ENCODE peak calls at places on chromosomes 3 and 15, in nine cellular contexts. Z is brain microvascular endothelial cell, N is HepG2, I is left lung, W is dorsolateral prefrontal cortex, V is fibroblast of lung, T is uterus, O is lower lobe of right lung, K is cardiac muscle cell. S is an unnamed sample.

GRCh38 chr15:47806008-47806407 is 88.7 kb downstream of the SEMA6D start:
- DNase-seq in Z (no peak), N (no peak), I (no peak), W (no peak), V (no peak), T (no peak), O (no peak), K (no peak), S (no peak)

GRCh38 chr3:109685084-109686079 is 348.0 kb upstream of the DPPA4 start:
- DNase-seq in Z (peak), N (no peak), I (peak), W (peak), V (peak), T (peak), O (no peak), K (no peak), S (peak)

GRCh38 chr3:43296565-43296964 is 10.2 kb downstream of the SNRK start:
- DNase-seq in Z (peak), N (no peak), I (peak), W (no peak), V (no peak), T (no peak), O (peak), K (no peak), S (no peak)

GRCh38 chr3:66809579-66809958 is 188.5 kb upstream of the KBTBD8 start:
- DNase-seq in Z (no peak), N (peak), I (no peak), W (no peak), V (no peak), T (no peak), O (no peak), K (no peak), S (no peak)

GRCh38 chr15:50224606-50225005 is 40.9 kb downstream of the HDC start:
- DNase-seq in Z (peak), N (no peak), I (no peak), W (no peak), V (peak), T (no peak), O (no peak), K (no peak), S (no peak)

GRCh38 chr3:194142156-194142910 is 6.4 kb downstream of the HES1 start:
- DNase-seq in Z (no peak), N (no peak), I (no peak), W (no peak), V (no peak), T (peak), O (no peak), K (peak), S (no peak)

GRCh38 chr15:90076716-90077115 is 25.6 kb downstream of the IDH2 start:
- DNase-seq in Z (no peak), N (no peak), I (no peak), W (no peak), V (no peak), T (no peak), O (no peak), K (no peak), S (no peak)

GRCh38 chr15:101657171-101657570 is 5.0 kb upstream of the TM2D3 start:
- DNase-seq in Z (no peak), N (no peak), I (no peak), W (no peak), V (no peak), T (no peak), O (no peak), K (no peak), S (no peak)

GRCh38 chr3:11774296-11774877 is 72.3 kb downstream of the TAMM41 start:
- DNase-seq in Z (peak), N (peak), I (peak), W (peak), V (peak), T (no peak), O (no peak), K (peak), S (no peak)

GRCh38 chr3:197165890-197166289 is 132.5 kb downstream of the DLG1 start:
- DNase-seq in Z (no peak), N (no peak), I (no peak), W (peak), V (no peak), T (no peak), O (no peak), K (no peak), S (no peak)

GRCh38 chr3:154955907-154956533 is 124.1 kb upstream of the MME start:
- DNase-seq in Z (no peak), N (no peak), I (no peak), W (no peak), V (no peak), T (no peak), O (no peak), K (no peak), S (no peak)

GRCh38 chr3:23620044-23620443 is 185.7 kb upstream of the UBE2E1 start:
- DNase-seq in Z (no peak), N (no peak), I (no peak), W (no peak), V (no peak), T (no peak), O (no peak), K (no peak), S (no peak)

GRCh38 chr15:57591237-57591821 is 375 bp upstream of the MYZAP start:
- DNase-seq in Z (no peak), N (no peak), I (no peak), W (no peak), V (no peak), T (no peak), O (no peak), K (no peak), S (no peak)

GRCh38 chr15:71732636-71733035 is 77.7 kb upstream of the NR2E3 start:
- DNase-seq in Z (no peak), N (peak), I (no peak), W (no peak), V (no peak), T (no peak), O (no peak), K (no peak), S (no peak)

GRCh38 chr15:40999190-40999589 is 45.9 kb downstream of the CHAC1 start:
- DNase-seq in Z (no peak), N (no peak), I (no peak), W (no peak), V (peak), T (no peak), O (no peak), K (no peak), S (peak)

GRCh38 chr15:39582977-39583585 is 2.2 kb downstream of the THBS1 start:
- DNase-seq in Z (no peak), N (no peak), I (no peak), W (no peak), V (peak), T (no peak), O (no peak), K (no peak), S (no peak)

GRCh38 chr3:44509393-44509921 is 32.0 kb upstream of the ZNF445 start:
- DNase-seq in Z (no peak), N (no peak), I (no peak), W (no peak), V (no peak), T (no peak), O (no peak), K (peak), S (no peak)

GRCh38 chr3:196440041-196440537 is 7.9 kb upstream of the UBXN7 start:
- DNase-seq in Z (peak), N (no peak), I (no peak), W (no peak), V (peak), T (no peak), O (no peak), K (no peak), S (peak)

GRCh38 chr3:106542101-106542769 is 673.4 kb upstream of the CBLB start:
- DNase-seq in Z (no peak), N (no peak), I (no peak), W (no peak), V (peak), T (no peak), O (no peak), K (no peak), S (no peak)

GRCh38 chr3:194045289-194045688 is 90.7 kb upstream of the HES1 start:
- DNase-seq in Z (no peak), N (no peak), I (no peak), W (no peak), V (no peak), T (no peak), O (no peak), K (no peak), S (no peak)

GRCh38 chr3:172675371-172676193 is 35.3 kb downstream of the NCEH1 start:
- DNase-seq in Z (peak), N (peak), I (no peak), W (no peak), V (peak), T (no peak), O (no peak), K (peak), S (no peak)

GRCh38 chr3:8282541-8283165 is 219.0 kb upstream of the LMCD1 start:
- DNase-seq in Z (no peak), N (no peak), I (no peak), W (no peak), V (no peak), T (no peak), O (no peak), K (no peak), S (no peak)

GRCh38 chr3:41418961-41419691 is 219.8 kb downstream of the CTNNB1 start:
- DNase-seq in Z (peak), N (peak), I (no peak), W (no peak), V (peak), T (no peak), O (no peak), K (no peak), S (peak)

GRCh38 chr15:38879909-38880471 is 315.4 kb upstream of the RASGRP1 start:
- DNase-seq in Z (no peak), N (no peak), I (peak), W (no peak), V (peak), T (no peak), O (no peak), K (no peak), S (no peak)

GRCh38 chr15:36612063-36612788 is 32.8 kb downstream of the CDIN1 start:
- DNase-seq in Z (peak), N (no peak), I (no peak), W (no peak), V (peak), T (no peak), O (no peak), K (peak), S (no peak)

GRCh38 chr15:36605626-36606263 is 26.3 kb downstream of the CDIN1 start:
- DNase-seq in Z (no peak), N (no peak), I (no peak), W (no peak), V (no peak), T (no peak), O (no peak), K (peak), S (no peak)

GRCh38 chr15:36614016-36614415 is 34.6 kb downstream of the CDIN1 start:
- DNase-seq in Z (no peak), N (peak), I (no peak), W (no peak), V (no peak), T (no peak), O (no peak), K (no peak), S (no peak)

GRCh38 chr15:36608166-36608565 is 28.7 kb downstream of the CDIN1 start:
- DNase-seq in Z (no peak), N (no peak), I (no peak), W (no peak), V (peak), T (no peak), O (no peak), K (no peak), S (no peak)

DNA sequence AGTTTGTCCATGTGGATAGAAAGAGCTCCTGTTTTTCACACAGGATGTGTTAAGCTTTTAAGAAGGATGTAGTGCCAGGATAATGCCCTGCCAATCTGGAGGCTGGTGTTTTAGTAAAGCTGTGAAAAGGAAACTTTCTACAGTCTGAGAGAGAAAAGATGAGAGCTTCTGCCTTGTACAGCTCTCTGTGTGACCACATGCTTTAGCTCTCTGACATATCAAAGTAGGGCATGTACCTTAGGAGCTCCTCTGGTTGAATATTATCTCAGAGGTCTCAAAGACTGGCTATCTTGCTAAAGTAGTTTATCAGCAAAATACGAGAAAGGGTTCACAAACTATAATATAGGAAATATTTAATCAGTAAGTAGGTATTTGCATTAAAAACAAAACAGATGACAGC is 30.4 kb downstream of the CDIN1 start:
- DNase-seq in Z (no peak), N (no peak), I (no peak), W (no peak), V (no peak), T (no peak), O (no peak), K (no peak), S (no peak)
- H3K4me3 ChIP-seq in Z (no peak), N (no peak), I (no peak), W (no peak), V (no peak), T (no peak), O (no peak), K (no peak), S (no peak)

DNA sequence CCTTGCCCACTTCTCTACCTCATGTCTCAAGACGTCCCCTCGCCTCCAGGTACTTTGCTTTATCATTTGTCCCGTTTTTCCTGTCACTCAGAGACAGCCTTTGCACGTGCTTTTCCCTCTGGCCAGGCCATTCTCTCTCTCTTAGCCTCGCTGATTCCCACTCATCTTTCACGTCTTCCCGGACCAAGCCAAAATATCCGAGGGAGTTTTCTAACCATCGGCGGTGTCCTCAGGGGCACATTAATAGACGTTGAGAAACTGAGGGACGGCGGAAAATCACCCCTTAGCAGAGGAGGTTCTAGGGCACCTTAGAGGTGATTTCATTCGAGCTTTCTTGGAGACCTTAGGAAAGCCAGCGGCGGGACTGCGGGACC is 551 bp downstream of the SUSD5 start:
- DNase-seq in Z (peak), N (no peak), I (no peak), W (no peak), V (peak), T (no peak), O (no peak), K (no peak), S (no peak)
- H3K4me3 ChIP-seq in Z (peak), N (no peak), I (peak), W (peak), V (peak), T (peak), O (peak), K (peak), S (peak)

DNA sequence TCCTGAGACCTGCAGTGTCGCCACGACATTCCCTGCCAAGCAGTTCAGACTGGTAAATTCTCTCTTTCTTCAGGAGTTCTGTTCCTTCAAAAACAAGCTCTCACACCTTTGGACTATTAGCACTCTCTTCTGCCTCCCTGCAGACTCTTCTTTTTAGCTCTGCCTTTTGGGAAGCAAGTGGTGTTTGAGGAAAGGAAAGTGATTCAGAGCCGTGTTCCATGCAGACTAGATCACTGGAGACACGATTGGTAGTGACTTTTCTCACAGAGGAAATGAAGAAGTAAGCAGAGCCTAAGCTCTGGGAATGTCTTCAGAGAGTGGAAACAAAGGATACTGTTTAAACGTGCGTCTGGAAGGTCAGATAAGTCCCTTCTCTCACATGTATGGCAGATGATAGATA is 270.6 kb upstream of the TPRG1 start:
- DNase-seq in Z (peak), N (no peak), I (no peak), W (no peak), V (peak), T (no peak), O (no peak), K (no peak), S (no peak)
- H3K4me3 ChIP-seq in Z (no peak), N (no peak), I (no peak), W (no peak), V (no peak), T (no peak), O (no peak), K (no peak), S (no peak)

DNA sequence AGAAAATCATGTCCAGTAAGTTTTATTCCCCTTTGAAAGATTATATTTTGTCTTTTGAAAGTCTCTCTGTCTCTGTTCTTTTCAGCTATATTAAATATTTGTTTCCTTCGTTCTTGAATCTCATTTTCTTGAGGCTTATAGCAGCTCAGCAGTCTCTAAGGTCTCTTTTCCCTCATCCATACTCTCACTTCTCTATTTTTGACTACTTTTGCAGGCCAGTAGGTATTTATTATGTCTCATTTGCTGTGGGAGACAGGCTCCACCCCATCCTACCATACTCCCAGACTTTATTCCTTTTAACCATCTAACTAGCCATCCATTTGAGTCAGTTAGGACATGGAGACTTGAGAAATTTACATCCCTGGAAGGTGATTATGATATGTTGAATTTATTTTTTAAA is 71.0 kb downstream of the FILIP1L start:
- DNase-seq in Z (no peak), N (no peak), I (no peak), W (no peak), V (peak), T (no peak), O (no peak), K (no peak), S (no peak)
- H3K4me3 ChIP-seq in Z (no peak), N (no peak), I (no peak), W (no peak), V (no peak), T (no peak), O (no peak), K (no peak), S (no peak)

DNA sequence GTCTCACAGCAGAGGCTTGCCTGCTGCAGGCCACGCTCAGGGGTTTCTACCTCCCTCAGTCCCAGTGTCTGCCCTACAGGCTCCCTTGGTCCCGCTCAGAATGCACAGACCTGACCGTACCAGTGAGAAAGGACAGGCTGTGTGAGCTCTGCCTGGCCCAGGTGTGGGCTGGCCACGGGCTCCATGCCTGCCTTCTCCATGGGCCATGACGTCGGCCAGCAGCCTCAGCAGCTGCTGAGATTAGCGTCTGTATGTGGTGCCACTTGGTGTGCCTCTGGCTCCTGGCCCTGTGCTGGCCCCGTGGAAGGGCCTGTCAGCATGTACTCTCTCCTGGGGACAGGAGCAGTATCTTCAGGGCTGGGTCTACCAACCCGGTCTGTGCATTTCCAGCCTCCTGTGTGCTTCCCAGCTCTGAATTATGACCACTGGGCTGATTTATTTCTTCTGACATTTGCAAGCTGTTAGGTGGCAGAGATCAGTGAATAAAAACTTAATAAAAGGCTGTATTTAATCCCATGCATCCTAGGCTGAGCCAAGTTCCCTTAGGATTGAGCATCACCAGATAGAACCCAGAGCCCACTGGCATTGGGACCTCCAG is 25.7 kb downstream of the KLF13 start:
- DNase-seq in Z (no peak), N (no peak), I (no peak), W (no peak), V (peak), T (no peak), O (peak), K (peak), S (no peak)
- H3K4me3 ChIP-seq in Z (no peak), N (no peak), I (no peak), W (no peak), V (no peak), T (no peak), O (no peak), K (no peak), S (no peak)

GRCh38 chr3:164451083-164451910 is 627.0 kb downstream of the SI start:
- DNase-seq in Z (peak), N (no peak), I (no peak), W (no peak), V (no peak), T (peak), O (no peak), K (no peak), S (no peak)
- H3K4me3 ChIP-seq in Z (no peak), N (no peak), I (no peak), W (no peak), V (no peak), T (peak), O (no peak), K (no peak), S (no peak)

GRCh38 chr3:133478624-133479023 is 78.8 kb downstream of the BFSP2 start:
- DNase-seq in Z (no peak), N (no peak), I (no peak), W (no peak), V (no peak), T (no peak), O (no peak), K (no peak), S (no peak)
- H3K4me3 ChIP-seq in Z (no peak), N (no peak), I (no peak), W (no peak), V (no peak), T (no peak), O (no peak), K (no peak), S (no peak)

DNA sequence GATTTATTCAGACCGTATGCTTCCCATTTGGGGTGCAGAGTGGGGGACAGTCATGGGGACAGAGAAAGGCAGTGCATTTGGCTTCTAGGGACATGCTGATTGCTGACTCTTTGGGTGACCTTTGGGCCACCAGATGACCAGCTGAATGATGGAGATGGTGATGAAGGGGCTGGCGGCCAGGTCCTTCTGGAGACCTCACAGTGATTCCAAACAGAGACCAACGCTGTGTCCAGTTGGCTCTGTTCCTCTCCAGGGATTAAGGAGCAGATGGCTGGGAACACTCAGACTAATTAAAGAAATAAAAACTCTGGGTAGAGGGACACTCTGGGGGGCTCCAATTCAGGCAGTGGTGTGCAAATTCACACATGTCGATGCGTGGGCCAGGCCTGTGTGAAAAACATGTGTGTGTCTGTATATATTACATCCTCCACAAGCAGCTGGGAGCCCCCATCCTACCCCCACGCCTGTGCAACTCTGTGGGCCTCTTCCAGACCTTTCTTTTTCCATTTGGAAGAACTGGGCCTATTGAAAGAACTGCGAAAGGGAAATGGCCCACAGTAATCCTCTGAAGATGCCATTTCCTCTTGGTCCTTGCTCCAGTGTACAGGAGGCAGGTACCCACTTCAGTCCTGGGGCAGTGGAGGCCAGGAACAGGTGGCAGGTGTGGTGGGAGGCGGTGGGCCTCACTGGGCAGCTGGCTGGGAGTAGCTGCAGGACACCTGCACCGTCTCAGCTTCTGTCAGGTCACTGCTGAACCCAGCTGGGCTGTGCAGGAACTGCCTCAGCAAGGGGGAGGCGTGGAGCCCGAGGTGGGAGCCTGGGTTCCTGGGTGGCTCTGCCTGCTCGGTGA is 8.9 kb downstream of the XIRP1 start:
- DNase-seq in Z (no peak), N (no peak), I (no peak), W (no peak), V (no peak), T (no peak), O (peak), K (no peak), S (no peak)
- H3K4me3 ChIP-seq in Z (no peak), N (no peak), I (no peak), W (no peak), V (no peak), T (no peak), O (no peak), K (no peak), S (no peak)